ENCODE peak calls at places on chromosomes 4 and X, in four cellular contexts. P is HepG2, I is GM12878, A is H1. Y is an unnamed sample. For H3K4me1, the result is how much of the 10 kb centered on the place peaks cover.

GRCh38 chr4:6541789-6542188 is 33.2 kb upstream of the MAN2B2 start:
- DNase-seq in A (no peak), I (no peak), P (no peak), Y (no peak)

GRCh38 chr4:121728066-121728465 is 31.3 kb upstream of the ANXA5 start:
- DNase-seq in I (no peak), A (no peak), P (peak), Y (no peak)

GRCh38 chr4:185634066-185634652 is 98.9 kb upstream of the PDLIM3 start:
- DNase-seq in P (peak), A (no peak), I (no peak), Y (peak)

GRCh38 chr4:2259541-2260267 is 2.2 kb downstream of the MXD4 start:
- DNase-seq in A (no peak), P (no peak), I (no peak), Y (no peak)

GRCh38 chr4:79025170-79025569 is 85.9 kb upstream of the PAQR3 start:
- DNase-seq in P (peak), A (no peak), I (no peak), Y (no peak)

GRCh38 chrX:22912598-22912997 is 87.2 kb upstream of the DDX53 start:
- DNase-seq in P (no peak), A (no peak), I (no peak), Y (no peak)

GRCh38 chr4:8058031-8058479 is 100.6 kb downstream of the ABLIM2 start:
- DNase-seq in A (no peak), I (no peak), P (peak), Y (no peak)

GRCh38 chr4:179116011-179116410 is 1673.8 kb upstream of the AGA start:
- DNase-seq in A (no peak), I (no peak), P (no peak), Y (no peak)

GRCh38 chrX:72169008-72169728 is 12.4 kb upstream of the PIN4 start:
- DNase-seq in P (no peak), I (no peak), A (no peak), Y (no peak)

GRCh38 chr4:188297873-188298272 is 158.6 kb downstream of the TRIML1 start:
- DNase-seq in P (no peak), I (no peak), A (no peak), Y (no peak)

GRCh38 chrX:37776283-37776986 is 3.4 kb upstream of the CYBB start:
- DNase-seq in I (no peak), A (no peak), P (no peak), Y (no peak)

GRCh38 chr4:46404961-46405360 is 15.0 kb upstream of the GABRA2 start:
- DNase-seq in P (peak), A (peak), I (no peak), Y (peak)

GRCh38 chr4:140122891-140123290 is 31.1 kb downstream of the MAML3 start:
- DNase-seq in P (no peak), I (no peak), A (no peak), Y (no peak)

GRCh38 chr4:155299103-155299502 is 77.7 kb downstream of the MAP9 start:
- DNase-seq in I (no peak), P (no peak), A (no peak), Y (no peak)

GRCh38 chrX:17697191-17697590 is 40.1 kb upstream of the SCML1 start:
- DNase-seq in I (no peak), A (no peak), P (peak), Y (no peak)

GRCh38 chr4:31557444-31557843 is 837.3 kb downstream of the PCDH7 start:
- DNase-seq in A (no peak), P (no peak), I (no peak), Y (no peak)

GRCh38 chrX:154032156-154032555 is 12.5 kb upstream of the IRAK1 start:
- DNase-seq in I (no peak), A (no peak), P (no peak), Y (no peak)
- TF ChIP-seq SUZ12 in I (no peak), A (no peak), P (no peak), Y (no peak)

GRCh38 chrX:54087661-54088060 is 43.4 kb upstream of the PHF8 start:
- DNase-seq in A (no peak), P (no peak), I (no peak), Y (no peak)
- H3K4me1 ChIP-seq in A (under half), P (under half), I (under half), Y (under half)

GRCh38 chr4:168797176-168797575 is 212.9 kb downstream of the CBR4 start:
- DNase-seq in A (no peak), P (peak), I (no peak), Y (no peak)
- TF ChIP-seq YY1 in A (no peak), P (no peak), I (no peak), Y (no peak)

GRCh38 chr4:117898496-117898895 is 135.8 kb upstream of the NDST3 start:
- DNase-seq in A (no peak), P (no peak), I (no peak), Y (no peak)

GRCh38 chr4:117900832-117901231 is 133.5 kb upstream of the NDST3 start:
- DNase-seq in A (no peak), I (no peak), P (no peak), Y (no peak)
- TF ChIP-seq SUZ12 in A (no peak), I (no peak), P (no peak), Y (no peak)

DNA sequence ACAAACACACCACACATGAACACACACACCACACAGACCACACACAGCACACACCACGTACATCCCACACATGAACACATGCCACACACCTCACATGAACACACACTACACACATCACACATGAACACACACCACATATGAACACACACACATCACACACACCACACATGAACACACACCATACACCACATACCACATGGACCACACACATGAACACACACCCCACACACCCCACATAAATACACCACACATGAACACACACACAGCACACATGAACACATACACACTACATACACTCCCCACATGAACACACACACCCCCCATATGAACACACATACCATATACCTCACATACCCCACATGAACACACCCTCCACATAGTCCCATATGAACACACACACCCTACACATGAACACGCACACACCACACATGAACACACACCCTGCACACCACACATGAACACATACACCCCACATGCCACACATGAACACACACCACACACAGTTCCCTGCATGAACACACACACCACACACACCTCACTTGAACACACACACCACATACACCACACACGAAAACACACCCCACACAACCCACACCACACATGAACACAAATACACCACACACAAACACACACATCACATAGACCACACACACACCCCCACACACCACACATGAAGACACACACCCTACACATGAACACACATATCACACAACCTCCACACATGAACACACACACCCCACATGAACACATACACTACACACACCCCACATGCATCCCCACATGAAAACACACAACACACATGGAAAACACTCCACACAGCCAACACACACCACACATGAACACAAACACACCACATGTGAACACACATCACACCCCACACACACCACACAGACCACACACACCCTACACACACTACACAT is 18.3 kb downstream of the PNMA6E start:
- DNase-seq in P (no peak), I (no peak), A (no peak), Y (no peak)
- H3K4me1 ChIP-seq in P (under half), I (under half), A (under half), Y (under half)

GRCh38 chrX:68989456-68989855 is 160.6 kb downstream of the EFNB1 start:
- DNase-seq in A (no peak), I (no peak), P (no peak), Y (no peak)

GRCh38 chrX:68989865-68990606 is 161.2 kb downstream of the EFNB1 start:
- DNase-seq in P (no peak), I (no peak), A (peak), Y (peak)

GRCh38 chrX:68990948-68991347 is 162.1 kb downstream of the EFNB1 start:
- DNase-seq in A (no peak), I (no peak), P (no peak), Y (no peak)

GRCh38 chrX:68991691-68992345 is 163.0 kb downstream of the EFNB1 start:
- DNase-seq in I (no peak), A (no peak), P (no peak), Y (no peak)

DNA sequence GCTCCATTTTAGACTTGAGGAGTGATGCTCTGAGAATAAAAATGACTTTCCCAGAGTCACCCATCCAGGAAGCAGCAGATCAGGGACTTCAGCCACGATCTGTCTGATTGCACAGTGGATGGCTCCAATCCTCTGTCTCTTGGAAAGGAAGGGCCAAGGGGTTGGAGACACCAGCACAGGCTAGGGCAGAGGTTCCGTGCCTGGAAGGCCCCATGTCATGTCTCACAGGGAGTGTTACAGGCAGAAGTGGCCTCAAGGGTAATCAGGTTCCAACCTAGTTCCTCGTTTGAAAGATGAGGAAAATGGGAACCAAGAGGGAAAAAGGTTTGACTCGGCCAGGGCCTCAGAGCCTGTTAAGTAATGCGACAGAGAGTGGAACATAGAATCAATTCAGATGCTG is 160.0 kb downstream of the EFNB1 start:
- DNase-seq in A (no peak), P (no peak), I (no peak), Y (no peak)
- TF ChIP-seq YY1 in A (no peak), P (no peak), I (no peak), Y (no peak)

Y was measured in NT2/D1.